ENCODE peak calls at places on chromosome 13, in five cellular contexts. U, F, Q, L and M are unnamed samples.

GRCh38 chr13:75318138-75318833 is 163.7 kb downstream of the TBC1D4 start:
- DNase-seq in U (no peak), Q (peak; percentile 25), L (no peak), F (no peak), M (no peak)

GRCh38 chr13:99892189-99892588 is 79.4 kb downstream of the ZIC5 start:
- DNase-seq in Q (no peak), F (no peak), U (no peak), L (no peak), M (no peak)

GRCh38 chr13:35961002-35961401 is 170.2 kb downstream of the DCLK1 start:
- DNase-seq in U (no peak), F (no peak), Q (no peak), L (no peak), M (no peak)

GRCh38 chr13:97911311-97912138 is 42.0 kb upstream of the IPO5 start:
- DNase-seq in F (no peak), U (no peak), Q (peak; percentile 24), L (peak; percentile 19), M (no peak)

GRCh38 chr13:21069561-21070004 is 8.2 kb upstream of the LATS2 start:
- DNase-seq in U (no peak), Q (no peak), F (no peak), L (peak; percentile 90), M (no peak)

GRCh38 chr13:36275190-36276002 is 22.2 kb downstream of the CCDC169 start:
- DNase-seq in U (no peak), Q (peak; percentile 28), L (peak; percentile 66), F (no peak), M (no peak)

GRCh38 chr13:25213716-25214115 is 41.6 kb upstream of the AMER2 start:
- DNase-seq in Q (no peak), U (no peak), L (no peak), F (peak; percentile 37), M (no peak)

GRCh38 chr13:111912453-111912866 is 154.5 kb upstream of the SOX1 start:
- DNase-seq in U (no peak), L (no peak), Q (no peak), F (no peak), M (peak; percentile 16)

GRCh38 chr13:60019119-60019993 is 144.4 kb downstream of the DIAPH3 start:
- DNase-seq in L (peak; percentile 29), F (no peak), U (no peak), Q (no peak), M (no peak)

GRCh38 chr13:28320884-28321574 is 173.9 kb downstream of the FLT1 start:
- DNase-seq in L (no peak), F (no peak), U (no peak), Q (no peak), M (no peak)

GRCh38 chr13:39767791-39768564 is 112.5 kb downstream of the COG6 start:
- DNase-seq in Q (no peak), F (no peak), U (no peak), L (peak; percentile 12), M (no peak)

GRCh38 chr13:55234311-55234710 is 1906.4 kb upstream of the PRR20A start:
- DNase-seq in U (no peak), L (no peak), Q (no peak), F (no peak), M (no peak)

GRCh38 chr13:18952225-18953016 is 229.2 kb downstream of the TUBA3C start:
- DNase-seq in F (no peak), Q (no peak), U (no peak), L (no peak), M (no peak)

GRCh38 chr13:68173111-68173510 is 943.0 kb upstream of the PCDH9 start:
- DNase-seq in L (no peak), F (no peak), Q (no peak), U (no peak), M (no peak)

GRCh38 chr13:44396295-44396962 is 22.8 kb downstream of the SERP2 start:
- DNase-seq in U (no peak), L (no peak), F (no peak), Q (no peak), M (no peak)

GRCh38 chr13:20647758-20648157 is 55.7 kb upstream of the IL17D start:
- DNase-seq in F (no peak), Q (no peak), U (no peak), L (no peak), M (no peak)

GRCh38 chr13:48873598-48873997 is 102.1 kb upstream of the FNDC3A start:
- DNase-seq in F (no peak), Q (no peak), U (no peak), L (no peak), M (no peak)

GRCh38 chr13:74162782-74163181 is 28.6 kb upstream of the KLF12 start:
- DNase-seq in Q (no peak), U (no peak), F (no peak), L (no peak), M (no peak)

GRCh38 chr13:59532405-59532804 is 631.3 kb downstream of the DIAPH3 start:
- DNase-seq in Q (no peak), U (no peak), L (no peak), F (no peak), M (no peak)

GRCh38 chr13:96762876-96763275 is 231.4 kb downstream of the OXGR1 start:
- DNase-seq in L (no peak), Q (no peak), U (no peak), F (no peak), M (no peak)

GRCh38 chr13:104106705-104107393 is 1040.6 kb upstream of the SLC10A2 start:
- DNase-seq in F (no peak), L (no peak), U (no peak), Q (no peak), M (no peak)

GRCh38 chr13:75803175-75803611 is 167.1 kb downstream of the LMO7 start:
- DNase-seq in L (no peak), F (no peak), Q (peak; percentile 44), U (no peak), M (no peak)

GRCh38 chr13:46179576-46180368 is 2.2 kb downstream of the LCP1 start:
- DNase-seq in Q (peak; percentile 87), F (peak; percentile 55), L (peak; percentile 94), U (peak; percentile 27), M (peak; percentile 56)